ENCODE peak calls at places on chromosome 2, in nine cellular contexts. X is GM12878, L is bronchial epithelial cell, E is IMR-90, F is neural progenitor cell, P is WERI-Rb-1, W is fibroblast of pulmonary artery, I is prostate gland, A is left ventricle myocardium inferior. M is an unnamed sample.
A peak's percentile ranks its signal among the peaks of the same experiment; 100 is the strongest.

GRCh38 chr2:134104754-134105153 is 149.1 kb upstream of the MGAT5 start:
- DNase-seq in I (no peak), F (no peak), P (no peak), A (no peak), W (no peak), X (no peak), E (no peak), L (peak; percentile 76), M (no peak)

GRCh38 chr2:128503358-128504241 is 184.9 kb upstream of the HS6ST1 start:
- DNase-seq in W (no peak), L (no peak), I (no peak), A (no peak), F (no peak), P (peak; percentile 4), X (no peak), E (no peak), M (no peak)

GRCh38 chr2:113981404-113982134 is 91.7 kb downstream of the ACTR3 start:
- DNase-seq in P (no peak), I (no peak), W (peak; percentile 55), E (peak; percentile 28), A (no peak), F (no peak), L (no peak), X (no peak), M (no peak)

GRCh38 chr2:217729426-217730058 is 273.3 kb downstream of the TNS1 start:
- DNase-seq in E (peak; percentile 13), F (no peak), L (no peak), P (peak; percentile 51), X (no peak), A (peak; percentile 60), W (no peak), I (no peak), M (no peak)

GRCh38 chr2:31011565-31011964 is 126.7 kb downstream of the GALNT14 start:
- DNase-seq in P (no peak), X (no peak), A (no peak), F (no peak), L (no peak), W (no peak), I (no peak), E (no peak), M (no peak)

GRCh38 chr2:128797533-128797932 is 478.9 kb upstream of the HS6ST1 start:
- DNase-seq in X (no peak), A (no peak), F (no peak), L (no peak), I (no peak), P (no peak), W (no peak), E (no peak), M (no peak)

GRCh38 chr2:40034801-40035200 is 255.7 kb upstream of the THUMPD2 start:
- DNase-seq in F (no peak), I (no peak), X (no peak), A (no peak), L (peak; percentile 46), W (no peak), E (peak; percentile 44), P (no peak), M (no peak)

GRCh38 chr2:121790276-121790956 is 35.0 kb downstream of the TSN start:
- DNase-seq in P (no peak), I (no peak), F (no peak), W (peak; percentile 89), L (peak; percentile 98), X (no peak), A (no peak), E (peak; percentile 92), M (peak; percentile 53)

GRCh38 chr2:15486770-15487169 is 74.4 kb downstream of the NBAS start:
- DNase-seq in I (no peak), F (no peak), E (no peak), A (no peak), X (no peak), W (no peak), L (no peak), P (no peak), M (no peak)

GRCh38 chr2:115162454-115163293 is 720.2 kb downstream of the DPP10 start:
- DNase-seq in L (no peak), A (no peak), X (no peak), F (peak; percentile 68), P (peak; percentile 40), W (no peak), I (no peak), E (no peak), M (no peak)

GRCh38 chr2:185658766-185659165 is 79.8 kb upstream of the FSIP2 start:
- DNase-seq in W (no peak), P (no peak), X (no peak), F (no peak), E (no peak), I (no peak), A (no peak), L (peak; percentile 3), M (no peak)

GRCh38 chr2:236568068-236568921 is 1.3 kb upstream of the ACKR3 start:
- DNase-seq in P (no peak), I (no peak), L (peak; percentile 29), F (peak; percentile 51), W (no peak), E (no peak), X (no peak), A (peak; percentile 69), M (no peak)

GRCh38 chr2:71857632-71858031 is 290.0 kb downstream of the CYP26B1 start:
- DNase-seq in I (no peak), X (no peak), E (no peak), F (no peak), L (no peak), W (no peak), A (no peak), P (no peak), M (no peak)

GRCh38 chr2:218230882-218231281 is 13.9 kb downstream of the ARPC2 start:
- DNase-seq in E (peak; percentile 42), P (no peak), F (no peak), W (peak; percentile 43), I (no peak), A (no peak), L (no peak), X (no peak), M (no peak)

GRCh38 chr2:109117780-109118179 is 11.2 kb upstream of the SH3RF3 start:
- DNase-seq in L (no peak), F (no peak), A (no peak), P (no peak), X (no peak), I (no peak), W (no peak), E (no peak), M (no peak)

DNA sequence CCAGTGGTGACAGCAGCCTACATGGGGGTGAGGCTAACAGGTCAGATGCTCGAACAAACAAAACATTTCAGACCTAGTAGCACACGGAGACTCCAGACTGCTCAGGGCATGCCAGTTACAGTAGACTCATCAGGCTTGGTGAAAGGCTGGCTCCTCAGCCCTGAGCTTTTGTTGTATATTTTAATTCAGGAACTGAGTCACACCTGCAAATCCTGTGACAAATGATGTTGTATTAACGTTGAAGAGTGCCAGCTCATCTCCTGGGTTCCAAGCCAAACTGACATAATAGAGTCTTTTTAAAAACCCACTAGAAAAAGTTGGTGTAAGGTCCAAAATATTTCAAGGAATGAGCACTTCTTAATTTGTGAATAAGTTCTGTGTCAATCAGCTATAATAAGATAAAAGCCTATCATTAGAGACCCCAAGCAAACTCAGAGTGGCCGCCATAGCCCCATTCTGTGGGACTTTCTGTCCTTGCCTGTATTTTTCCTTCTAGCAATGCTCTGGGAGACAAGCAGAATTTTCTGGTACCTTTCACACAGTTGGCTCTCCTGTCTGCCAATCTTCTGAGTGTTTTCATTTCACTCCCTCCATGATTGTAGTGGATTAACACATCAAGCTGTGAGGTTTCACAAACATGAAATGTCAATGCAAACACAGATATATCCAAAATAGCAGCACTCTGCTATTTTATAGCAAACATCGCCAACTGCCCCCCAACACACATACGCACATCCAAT is 65.1 kb downstream of the C1D start:
- DNase-seq in W (peak; percentile 34), P (no peak), E (peak; percentile 88), L (peak; percentile 96), F (no peak), I (no peak), X (no peak), A (no peak), M (no peak)
- H3K4me3 ChIP-seq in W (no peak overlapping the region), P (no peak overlapping the region), E (no peak overlapping the region), L (no peak overlapping the region), F (no peak overlapping the region), I (no peak overlapping the region), X (no peak overlapping the region), A (no peak overlapping the region), M (no peak overlapping the region)

GRCh38 chr2:67322361-67323001 is 74.7 kb upstream of the ETAA1 start:
- DNase-seq in F (peak; percentile 69), A (peak; percentile 17), P (peak; percentile 65), X (no peak), W (peak; percentile 60), L (peak; percentile 79), I (no peak), E (peak; percentile 76), M (peak; percentile 61)
- TF ChIP-seq CTCF in F (peak; percentile 57), A (peak; percentile 37), P (peak; percentile 65), X (no peak), W (peak; percentile 38), L (peak; percentile 79), I (peak; percentile 49), E (peak; percentile 57), M (peak; percentile 58)

DNA sequence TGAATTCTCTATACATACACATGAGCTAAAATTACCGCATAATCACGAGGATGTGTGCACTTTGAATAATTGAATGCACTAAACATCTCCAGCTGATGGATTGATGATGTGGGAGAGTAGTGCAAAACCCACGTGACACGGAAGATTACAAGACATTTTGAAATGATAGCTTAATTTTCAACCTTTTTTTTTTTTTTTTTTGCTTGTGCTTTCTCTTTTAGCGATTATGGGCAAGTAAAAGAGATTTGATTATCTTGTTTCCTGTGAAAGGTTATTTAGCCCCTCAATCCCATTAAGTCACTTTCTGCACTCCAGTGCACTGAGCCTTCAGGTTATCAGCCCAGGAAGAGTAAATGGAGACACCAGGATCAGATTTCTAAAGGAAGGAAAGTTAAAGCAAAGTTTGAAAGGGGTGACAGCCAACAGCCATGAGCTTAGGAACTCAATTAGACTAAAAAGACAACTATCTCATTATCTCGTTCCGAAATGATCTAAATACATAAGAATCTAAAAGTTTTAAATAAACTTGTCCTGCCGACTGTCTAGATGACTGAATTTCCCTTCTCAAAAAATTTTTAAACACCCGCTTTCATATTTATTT is 81.6 kb downstream of the CDK15 start:
- DNase-seq in A (no peak), I (no peak), L (no peak), W (no peak), E (peak; percentile 35), F (peak; percentile 78), P (peak; percentile 20), X (no peak), M (peak; percentile 22)
- H3K4me3 ChIP-seq in A (peak overlapping the region; percentile 51), I (no peak overlapping the region), L (no peak overlapping the region), W (no peak overlapping the region), E (peak overlapping the region; percentile 43), F (peak overlapping the region; percentile 48), P (no peak overlapping the region), X (no peak overlapping the region), M (peak overlapping the region; percentile 36)

GRCh38 chr2:95307036-95307435 is 9.9 kb downstream of the KCNIP3 start:
- DNase-seq in E (no peak), I (no peak), F (no peak), X (no peak), P (no peak), L (no peak), A (no peak), W (no peak), M (no peak)
- TF ChIP-seq CTCF in E (no peak), I (no peak), F (no peak), X (no peak), P (no peak), L (no peak), A (no peak), W (no peak), M (no peak)

GRCh38 chr2:196105956-196106355 is 37.3 kb upstream of the DNAH7 start:
- DNase-seq in I (no peak), A (no peak), W (no peak), E (no peak), F (no peak), X (no peak), P (no peak), L (no peak), M (no peak)
- H3K4me3 ChIP-seq in I (no peak overlapping the region), A (no peak overlapping the region), W (no peak overlapping the region), E (no peak overlapping the region), F (no peak overlapping the region), X (no peak overlapping the region), P (no peak overlapping the region), L (no peak overlapping the region), M (no peak overlapping the region)

M was measured in fibroblast of villous mesenchyme.